ENCODE peak calls at places on chromosomes 3 and 15, in eight cellular contexts. A is upper lobe of right lung, U is stomach, K is mucosa of descending colon, O is neuronal stem cell, E is body of pancreas, R is fibroblast of lung, P is PC-9. W is an unnamed sample.

GRCh38 chr3:171306631-171307030 is 153.6 kb downstream of the TNIK start:
- DNase-seq in U (peak; percentile 30), E (no peak), O (no peak), R (peak; percentile 98), P (no peak), K (peak; percentile 39), A (no peak), W (peak; percentile 56)

GRCh38 chr15:80823995-80824394 is 44.8 kb downstream of the CEMIP start:
- DNase-seq in K (no peak), A (no peak), O (no peak), E (no peak), R (no peak), U (no peak), P (no peak), W (no peak)

GRCh38 chr3:71153753-71154152 is 429.8 kb downstream of the FOXP1 start:
- DNase-seq in R (no peak), P (no peak), O (no peak), E (no peak), A (no peak), K (no peak), U (no peak), W (no peak)

GRCh38 chr3:142947799-142948575 is 15.5 kb downstream of the PAQR9 start:
- DNase-seq in E (no peak), U (no peak), R (no peak), K (no peak), P (no peak), O (no peak), A (no peak), W (no peak)

GRCh38 chr3:158094235-158094916 is 11.8 kb downstream of the SHOX2 start:
- DNase-seq in E (no peak), R (no peak), P (no peak), K (peak; percentile 44), O (no peak), U (no peak), A (peak; percentile 62), W (no peak)

GRCh38 chr3:99544819-99545281 is 93.5 kb upstream of the COL8A1 start:
- DNase-seq in E (no peak), O (no peak), R (peak; percentile 32), P (no peak), A (no peak), K (no peak), U (peak; percentile 88), W (peak; percentile 10)

GRCh38 chr3:459376-459710 is 262.8 kb downstream of the CHL1 start:
- DNase-seq in K (no peak), A (no peak), P (no peak), U (no peak), E (no peak), O (no peak), R (no peak), W (no peak)

GRCh38 chr3:38028621-38029361 is 651 bp downstream of the PLCD1 start:
- DNase-seq in E (no peak), K (no peak), P (no peak), U (no peak), A (peak; percentile 71), R (no peak), O (peak; percentile 31), W (peak; percentile 6)

GRCh38 chr15:99566157-99566900 is 545 bp downstream of the MEF2A start:
- DNase-seq in R (no peak), O (no peak), K (no peak), E (peak; percentile 34), U (no peak), A (peak; percentile 76), P (no peak), W (peak; percentile 41)

GRCh38 chr15:98727115-98728040 is 79.0 kb downstream of the IGF1R start:
- DNase-seq in P (peak; percentile 94), O (peak; percentile 48), R (peak; percentile 91), U (peak; percentile 92), K (peak; percentile 86), E (peak; percentile 79), A (peak; percentile 90), W (peak; percentile 89)

GRCh38 chr3:72906154-72906553 is 18.3 kb downstream of the GXYLT2 start:
- DNase-seq in P (no peak), E (no peak), A (no peak), U (no peak), K (no peak), R (no peak), O (no peak), W (no peak)

GRCh38 chr3:55066406-55067128 is 138.7 kb upstream of the LRTM1 start:
- DNase-seq in U (no peak), K (no peak), O (no peak), R (no peak), E (no peak), A (no peak), P (no peak), W (no peak)

GRCh38 chr3:107372506-107372905 is 4.7 kb upstream of the CCDC54 start:
- DNase-seq in R (no peak), K (no peak), U (no peak), O (no peak), A (no peak), P (no peak), E (no peak), W (no peak)

GRCh38 chr3:111744611-111745010 is 114.5 kb upstream of the PHLDB2 start:
- DNase-seq in O (no peak), U (no peak), K (no peak), E (no peak), A (no peak), R (no peak), P (no peak), W (no peak)

GRCh38 chr3:66469220-66469640 is 31.6 kb downstream of the LRIG1 start:
- DNase-seq in A (no peak), K (no peak), U (no peak), O (no peak), P (no peak), R (peak; percentile 49), E (no peak), W (no peak)

GRCh38 chr3:139455855-139456254 is 20.5 kb downstream of the RBP2 start:
- DNase-seq in O (no peak), A (no peak), R (peak; percentile 15), K (no peak), U (no peak), P (no peak), E (no peak), W (no peak)

GRCh38 chr3:38643592-38643991 is 5.9 kb downstream of the SCN5A start:
- DNase-seq in U (no peak), A (no peak), R (no peak), P (no peak), K (no peak), O (no peak), E (no peak), W (no peak)

GRCh38 chr3:40309925-40310635 is 573 bp downstream of the EIF1B start:
- DNase-seq in E (peak; percentile 48), K (no peak), O (peak; percentile 40), A (peak; percentile 84), U (peak; percentile 33), P (no peak), R (peak; percentile 45), W (peak; percentile 40)

GRCh38 chr3:178476886-178477285 is 59.4 kb upstream of the KCNMB2 start:
- DNase-seq in R (no peak), K (no peak), U (no peak), E (no peak), A (no peak), O (no peak), P (no peak), W (no peak)

GRCh38 chr3:53346922-53347260 is 452 bp downstream of the DCP1A start:
- DNase-seq in A (no peak), K (no peak), U (no peak), R (no peak), E (no peak), O (no peak), P (no peak), W (no peak)

GRCh38 chr3:183822631-183823030 is 2.7 kb downstream of the MAP6D1 start:
- DNase-seq in U (no peak), O (peak; percentile 41), R (no peak), K (no peak), A (no peak), P (no peak), E (no peak), W (no peak)

GRCh38 chr3:44495636-44496415 is 18.4 kb upstream of the ZNF445 start:
- DNase-seq in E (no peak), A (no peak), P (no peak), R (no peak), U (no peak), K (no peak), O (no peak), W (no peak)

DNA sequence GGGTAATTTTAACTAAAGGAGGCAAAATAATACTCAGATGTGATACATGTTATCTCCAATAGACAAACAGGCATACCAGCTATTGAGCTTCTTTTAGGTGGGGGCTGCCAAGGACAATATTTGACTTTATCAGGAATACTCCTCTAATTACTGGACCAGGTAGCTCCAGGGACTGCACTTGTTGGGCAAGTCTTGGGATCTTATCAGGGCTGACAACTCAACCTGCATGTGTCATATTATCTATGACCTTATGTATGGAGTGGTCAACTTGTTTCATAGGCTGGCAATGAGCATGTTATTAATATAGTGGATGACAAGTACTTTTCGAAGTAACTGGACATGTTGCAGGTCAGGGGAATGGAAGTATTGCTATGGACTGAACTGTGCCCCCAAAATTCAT is 15.0 kb upstream of the ZNF445 start:
- DNase-seq in O (no peak), K (no peak), E (no peak), P (no peak), A (no peak), R (no peak), U (no peak), W (no peak)
- H3K9me3 ChIP-seq in O (peaks cover 44% of the 10 kb centered on the region), K (peaks cover 66% of the 10 kb centered on the region), E (no peaks in the 10 kb centered on the region), P (peaks cover 10% of the 10 kb centered on the region), A (peaks cover 4% of the 10 kb centered on the region), R (no peaks in the 10 kb centered on the region), U (no peaks in the 10 kb centered on the region), W (peaks cover 6% of the 10 kb centered on the region)

GRCh38 chr15:31329640-31330010 is 3.0 kb downstream of the KLF13 start:
- DNase-seq in K (peak; percentile 55), U (no peak), E (no peak), A (no peak), R (no peak), O (no peak), P (no peak), W (no peak)
- H3K4me1 ChIP-seq in K (peaks cover 35% of the 10 kb centered on the region), U (peaks cover 74% of the 10 kb centered on the region), E (peaks cover 63% of the 10 kb centered on the region), A (peaks cover 56% of the 10 kb centered on the region), R (no peaks in the 10 kb centered on the region), O (peaks cover 14% of the 10 kb centered on the region), P (no peaks in the 10 kb centered on the region), W (peaks cover 55% of the 10 kb centered on the region)

DNA sequence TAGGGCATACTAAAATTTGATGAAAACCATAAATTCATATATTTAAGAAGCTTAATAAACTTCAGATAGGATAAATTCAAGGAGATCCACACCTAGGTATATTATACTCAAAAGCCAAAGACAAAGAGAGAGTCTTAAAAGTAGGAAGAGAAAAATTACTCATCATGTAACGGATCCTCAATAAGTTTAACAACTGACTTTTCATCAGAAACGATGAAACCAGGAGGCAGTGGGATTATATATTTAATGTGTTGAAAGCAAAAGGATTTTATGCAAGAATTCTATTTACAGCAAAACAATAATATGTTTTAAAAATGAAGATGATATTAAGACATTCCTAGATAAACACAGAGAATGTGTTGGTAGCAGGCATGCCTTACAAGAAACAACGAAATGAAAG is 202.7 kb downstream of the OXSM start:
- DNase-seq in O (no peak), P (no peak), R (no peak), K (no peak), A (no peak), E (no peak), U (no peak), W (no peak)
- H3K9me3 ChIP-seq in O (no peaks in the 10 kb centered on the region), P (peaks cover 4% of the 10 kb centered on the region), R (no peaks in the 10 kb centered on the region), K (peaks cover 29% of the 10 kb centered on the region), A (no peaks in the 10 kb centered on the region), E (no peaks in the 10 kb centered on the region), U (peaks cover 7% of the 10 kb centered on the region), W (peaks cover 7% of the 10 kb centered on the region)

DNA sequence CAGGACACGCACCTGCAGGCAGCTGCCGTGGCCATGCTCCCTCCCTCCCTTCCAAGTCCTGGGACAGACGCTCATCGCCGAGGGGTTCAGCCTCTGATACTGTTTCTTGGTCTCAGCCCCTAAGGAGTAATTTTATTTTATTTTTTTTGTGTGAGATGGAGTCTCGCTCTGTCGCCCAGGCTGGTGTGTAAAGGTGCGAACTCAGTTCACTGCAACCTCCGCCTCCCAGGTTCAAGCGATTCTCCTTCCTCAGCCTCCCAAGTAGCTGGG is 53.7 kb downstream of the ADAMTS7 start:
- DNase-seq in P (no peak), A (no peak), O (no peak), R (no peak), E (no peak), U (no peak), K (no peak), W (no peak)
- H3K4me1 ChIP-seq in P (peaks cover 4% of the 10 kb centered on the region), A (peaks cover 15% of the 10 kb centered on the region), O (no peaks in the 10 kb centered on the region), R (peaks cover 10% of the 10 kb centered on the region), E (peaks cover 17% of the 10 kb centered on the region), U (peaks cover 29% of the 10 kb centered on the region), K (no peaks in the 10 kb centered on the region), W (peaks cover 4% of the 10 kb centered on the region)

W was measured in transverse colon.